ENCODE peak calls at places on chromosomes 13 and 19, in eight cellular contexts. Q is neural crest cell; H is right lobe of liver; I is activated CD8-positive, alpha-beta T cell treated with anti-CD3 and anti-CD28 coated beads for 36 hours; S is heart left ventricle; O is tibial artery; X is body of pancreas; Y is brain microvascular endothelial cell. K is an unnamed sample.

GRCh38 chr19:38700933-38701454 is 43.3 kb downstream of the CAPN12 start:
- DNase-seq in Q (no peak), S (no peak), H (no peak), O (no peak), X (no peak), I (no peak), Y (no peak), K (no peak)

GRCh38 chr13:110797230-110797877 is 83.9 kb downstream of the ING1 start:
- DNase-seq in S (no peak), I (no peak), Q (no peak), Y (no peak), H (no peak), X (no peak), O (no peak), K (no peak)

GRCh38 chr19:4472174-4472974 is at the start of gene HDGFL2:
- DNase-seq in Y (no peak), I (no peak), X (no peak), O (no peak), H (peak), Q (no peak), S (no peak), K (no peak)

GRCh38 chr19:33202546-33203507 is 8.7 kb downstream of the LRP3 start:
- DNase-seq in O (no peak), Q (no peak), I (no peak), S (no peak), X (no peak), H (no peak), Y (no peak), K (no peak)

GRCh38 chr13:49935171-49936084 is 712 bp downstream of the SPRYD7 start:
- DNase-seq in H (no peak), S (peak), Y (peak), O (peak), X (peak), Q (no peak), I (peak), K (peak)

GRCh38 chr13:100987993-100988392 is 313.4 kb upstream of the TMTC4 start:
- DNase-seq in I (no peak), O (no peak), Q (no peak), H (no peak), S (no peak), X (peak), Y (peak), K (no peak)

GRCh38 chr13:68697551-68697950 is 1410.1 kb upstream of the ATXN8OS start:
- DNase-seq in I (no peak), O (no peak), S (no peak), Y (no peak), X (no peak), H (no peak), Q (no peak), K (no peak)

GRCh38 chr13:27043013-27043412 is 128.6 kb downstream of the USP12 start:
- DNase-seq in H (no peak), X (no peak), O (peak), Y (peak), Q (no peak), S (no peak), I (no peak), K (no peak)

GRCh38 chr19:30739394-30739793 is 367.2 kb downstream of the ZNF536 start:
- DNase-seq in X (no peak), I (no peak), O (no peak), Q (no peak), Y (no peak), S (no peak), H (no peak), K (no peak)

GRCh38 chr19:2253106-2254051 is 2.8 kb downstream of the JSRP1 start:
- DNase-seq in H (no peak), I (peak), X (no peak), Y (no peak), Q (peak), O (no peak), S (no peak), K (no peak)
- TF ChIP-seq CTCF in H (peak), I (peak), X (no peak), Y (peak), Q (peak), O (no peak), S (no peak), K (no peak)

GRCh38 chr13:90732049-90732448 is 615.4 kb upstream of the MIR17HG start:
- DNase-seq in H (no peak), Q (no peak), I (peak), Y (no peak), X (no peak), S (no peak), O (no peak), K (no peak)
- TF ChIP-seq CTCF in H (peak), Q (no peak), I (no peak), Y (peak), X (no peak), S (no peak), O (no peak), K (no peak)

DNA sequence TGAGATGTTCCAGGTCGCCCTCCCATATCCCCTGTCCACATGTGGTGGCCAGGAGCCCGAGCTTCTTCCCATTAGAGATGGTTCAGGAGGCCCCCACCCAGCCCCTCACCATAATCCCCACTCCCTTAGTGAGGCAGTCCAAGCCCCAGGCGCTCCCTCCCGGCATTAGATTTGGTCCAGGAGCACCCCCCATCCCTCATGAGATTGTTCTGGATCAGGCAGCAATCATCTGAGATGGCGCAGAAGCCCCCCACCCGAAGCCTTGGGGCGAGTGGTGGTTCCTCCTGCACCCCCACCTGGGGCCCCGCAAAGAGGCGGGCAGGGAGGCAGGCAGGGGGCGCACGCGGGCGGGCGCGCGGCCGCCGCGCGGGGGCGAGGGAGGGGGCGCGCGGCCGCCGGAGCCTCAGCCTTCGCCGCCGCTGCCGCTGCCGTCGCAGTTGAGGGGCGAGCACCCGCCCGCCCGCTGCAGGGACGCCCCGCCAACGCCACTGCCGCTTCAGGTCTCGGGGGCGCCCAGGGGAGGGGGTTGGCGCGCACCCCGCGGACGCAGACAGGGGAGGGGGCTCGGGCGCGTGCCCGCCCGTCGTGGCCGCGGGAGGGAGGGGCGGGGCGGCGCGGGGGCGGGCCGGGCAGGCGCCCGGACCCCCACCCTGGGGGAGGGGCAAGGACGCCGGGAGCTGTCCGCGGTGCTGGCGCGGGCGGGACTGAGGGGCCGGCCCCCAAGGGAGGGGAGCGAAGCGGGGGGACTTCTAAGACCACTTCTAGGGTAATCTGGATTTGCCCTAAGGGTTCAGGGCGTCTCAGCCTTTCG is 46.4 kb upstream of the SHKBP1 start:
- DNase-seq in I (peak), Q (peak), X (peak), Y (no peak), H (peak), S (no peak), O (no peak), K (peak)
- TF ChIP-seq CTCF in I (no peak), Q (peak), X (no peak), Y (peak), H (no peak), S (no peak), O (no peak), K (no peak)

DNA sequence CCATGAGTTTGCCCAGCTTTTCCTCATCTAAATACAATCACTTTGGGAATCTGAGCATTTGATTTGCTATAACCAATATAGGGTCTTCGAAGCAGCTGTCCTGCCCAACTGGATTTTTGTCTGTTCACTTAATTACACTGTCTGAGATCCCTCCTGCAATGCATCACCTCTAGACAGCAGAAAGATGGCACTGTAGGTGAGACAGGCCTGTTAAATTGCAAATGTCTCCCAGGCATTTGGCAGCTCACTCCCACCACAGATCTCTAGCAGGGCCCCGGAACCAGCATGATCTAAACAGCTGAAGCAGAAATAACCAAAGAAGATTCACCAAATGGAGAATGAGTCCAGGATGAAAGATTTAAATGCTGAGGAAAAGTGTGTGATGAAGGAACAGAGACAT is 41.9 kb upstream of the SERPINE3 start:
- DNase-seq in X (no peak), I (no peak), Y (no peak), O (no peak), H (no peak), Q (no peak), S (no peak), K (no peak)
- TF ChIP-seq CTCF in X (no peak), I (no peak), Y (no peak), O (no peak), H (no peak), Q (no peak), S (no peak), K (no peak)

DNA sequence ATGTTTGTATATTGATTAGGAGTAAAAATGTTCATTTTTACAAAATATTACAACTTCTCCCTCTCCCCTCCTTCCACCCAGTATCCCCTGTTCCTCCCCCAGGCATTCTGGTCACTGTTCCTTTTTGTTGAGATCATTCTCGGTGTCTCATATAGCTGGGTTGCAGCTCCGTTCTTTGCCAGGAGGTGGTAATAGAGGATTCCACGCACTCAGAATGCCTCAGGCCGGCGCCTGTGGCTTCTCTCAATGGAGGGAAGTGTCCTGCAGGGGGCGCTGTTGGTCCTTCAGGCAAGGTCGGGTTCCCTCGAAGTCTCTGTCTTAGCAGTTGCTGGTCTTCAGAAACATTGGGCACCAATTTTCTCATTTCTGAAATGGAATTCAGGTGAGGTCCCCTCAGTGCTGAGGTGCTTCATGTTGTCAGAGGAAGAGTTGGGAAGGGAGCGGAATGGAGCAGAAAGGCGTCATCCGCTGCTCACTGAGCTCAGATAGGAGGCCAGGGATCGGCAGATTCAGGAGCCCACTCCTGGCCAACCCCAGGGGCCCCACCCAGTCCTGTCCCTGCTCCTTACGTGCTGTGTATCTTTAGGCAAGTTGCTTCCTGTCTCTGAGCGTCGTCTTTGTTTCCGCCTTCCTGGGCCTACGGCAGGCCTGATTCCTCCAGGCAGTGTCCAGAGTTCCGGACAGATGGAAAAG is 10.3 kb upstream of the GARIN5A start:
- DNase-seq in I (peak), Y (peak), X (peak), Q (peak), O (no peak), S (no peak), H (no peak), K (no peak)
- TF ChIP-seq CTCF in I (peak), Y (peak), X (peak), Q (peak), O (peak), S (peak), H (peak), K (peak)

GRCh38 chr19:41323430-41324125 is 13.6 kb downstream of the CCDC97 start:
- DNase-seq in Y (peak), I (no peak), Q (no peak), O (peak), H (peak), X (peak), S (peak), K (no peak)

GRCh38 chr19:41322451-41322850 is 12.5 kb downstream of the CCDC97 start:
- DNase-seq in X (no peak), Y (no peak), Q (no peak), I (no peak), O (no peak), H (peak), S (no peak), K (no peak)

GRCh38 chr19:41321600-41322270 is 11.8 kb downstream of the CCDC97 start:
- DNase-seq in H (peak), Y (peak), S (peak), I (peak), O (no peak), Q (peak), X (peak), K (no peak)

GRCh38 chr19:41324231-41324702 is 14.3 kb downstream of the CCDC97 start:
- DNase-seq in Y (no peak), O (no peak), X (no peak), H (no peak), I (no peak), S (no peak), Q (no peak), K (no peak)

DNA sequence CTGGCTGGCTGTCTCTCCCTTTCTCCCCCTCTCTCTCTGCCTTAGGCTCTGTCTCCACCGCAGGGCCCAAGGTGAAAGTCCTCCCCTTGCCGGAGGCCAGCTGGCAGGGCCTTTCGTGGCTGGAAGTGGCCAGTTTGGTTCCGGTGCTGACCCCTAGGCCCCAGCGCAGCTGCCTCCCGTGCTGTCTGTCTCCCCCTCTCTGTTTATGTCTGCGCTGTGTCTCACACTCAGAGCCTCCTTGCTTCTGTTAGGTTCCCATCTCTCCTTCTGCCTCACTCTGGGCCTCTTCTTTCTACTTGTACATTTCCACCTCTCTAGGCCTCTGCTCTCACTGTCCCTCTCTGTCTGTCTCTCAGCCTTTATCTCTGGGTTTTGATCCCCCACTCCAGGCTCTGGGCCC is 13.1 kb downstream of the CCDC97 start:
- DNase-seq in I (no peak), Y (peak), S (peak), Q (no peak), X (no peak), H (peak), O (no peak), K (no peak)
- TF ChIP-seq CTCF in I (no peak), Y (peak), S (no peak), Q (no peak), X (no peak), H (no peak), O (no peak), K (no peak)